ENCODE peak calls at places on chromosomes 12 and 14, in eight cellular contexts. One of them, this sample, is unnamed.

GRCh38 chr12:46209914-46210834 is 58.7 kb downstream of the SLC38A1 start:
- DNase-seq in NB4: no peak
- DNase-seq in PC-3: peak
- DNase-seq in foreskin fibroblast: no peak
- DNase-seq in tibial artery: no peak
- DNase-seq in fibroblast of mammary gland: peak
- DNase-seq in BJ: no peak
- DNase-seq in psoas muscle: peak
- DNase-seq in this sample: peak

GRCh38 chr12:80321653-80322052 is 122.4 kb upstream of the PTPRQ start:
- DNase-seq in NB4: no peak
- DNase-seq in PC-3: peak
- DNase-seq in foreskin fibroblast: peak
- DNase-seq in tibial artery: no peak
- DNase-seq in fibroblast of mammary gland: no peak
- DNase-seq in BJ: peak
- DNase-seq in psoas muscle: no peak
- DNase-seq in this sample: peak

GRCh38 chr14:92461891-92462290 is 51.7 kb upstream of the RIN3 start:
- DNase-seq in NB4: no peak
- DNase-seq in PC-3: no peak
- DNase-seq in foreskin fibroblast: no peak
- DNase-seq in tibial artery: no peak
- DNase-seq in fibroblast of mammary gland: no peak
- DNase-seq in BJ: no peak
- DNase-seq in psoas muscle: no peak
- DNase-seq in this sample: no peak

GRCh38 chr12:76417116-76417515 is 68.9 kb upstream of the BBS10 start:
- DNase-seq in NB4: no peak
- DNase-seq in PC-3: no peak
- DNase-seq in foreskin fibroblast: no peak
- DNase-seq in tibial artery: no peak
- DNase-seq in fibroblast of mammary gland: no peak
- DNase-seq in BJ: no peak
- DNase-seq in psoas muscle: no peak
- DNase-seq in this sample: no peak

GRCh38 chr12:15772405-15773018 is 16.7 kb downstream of the EPS8 start:
- DNase-seq in NB4: peak
- DNase-seq in PC-3: peak
- DNase-seq in foreskin fibroblast: peak
- DNase-seq in tibial artery: no peak
- DNase-seq in fibroblast of mammary gland: peak
- DNase-seq in BJ: no peak
- DNase-seq in psoas muscle: no peak
- DNase-seq in this sample: peak

GRCh38 chr12:40499856-40500255 is 192.4 kb upstream of the CNTN1 start:
- DNase-seq in NB4: no peak
- DNase-seq in PC-3: no peak
- DNase-seq in foreskin fibroblast: no peak
- DNase-seq in tibial artery: no peak
- DNase-seq in fibroblast of mammary gland: no peak
- DNase-seq in BJ: no peak
- DNase-seq in psoas muscle: no peak
- DNase-seq in this sample: no peak

GRCh38 chr14:68947802-68948201 is 31.3 kb downstream of the ACTN1 start:
- DNase-seq in NB4: peak
- DNase-seq in PC-3: no peak
- DNase-seq in foreskin fibroblast: peak
- DNase-seq in tibial artery: peak
- DNase-seq in fibroblast of mammary gland: peak
- DNase-seq in BJ: no peak
- DNase-seq in psoas muscle: peak
- DNase-seq in this sample: peak

GRCh38 chr12:112841891-112842290 is 50.3 kb downstream of the RPH3A start:
- DNase-seq in NB4: no peak
- DNase-seq in PC-3: peak
- DNase-seq in foreskin fibroblast: peak
- DNase-seq in tibial artery: no peak
- DNase-seq in fibroblast of mammary gland: peak
- DNase-seq in BJ: no peak
- DNase-seq in psoas muscle: no peak
- DNase-seq in this sample: peak

GRCh38 chr12:96060041-96060440 is 24.7 kb upstream of the LTA4H start:
- DNase-seq in NB4: no peak
- DNase-seq in PC-3: no peak
- DNase-seq in foreskin fibroblast: no peak
- DNase-seq in tibial artery: no peak
- DNase-seq in fibroblast of mammary gland: no peak
- DNase-seq in BJ: no peak
- DNase-seq in psoas muscle: no peak
- DNase-seq in this sample: no peak

GRCh38 chr14:73162271-73162670 is 26.0 kb downstream of the PSEN1 start:
- DNase-seq in NB4: no peak
- DNase-seq in PC-3: no peak
- DNase-seq in foreskin fibroblast: no peak
- DNase-seq in tibial artery: no peak
- DNase-seq in fibroblast of mammary gland: no peak
- DNase-seq in BJ: no peak
- DNase-seq in psoas muscle: no peak
- DNase-seq in this sample: no peak

GRCh38 chr14:56487761-56488160 is 91.8 kb upstream of the TMEM260 start:
- DNase-seq in NB4: no peak
- DNase-seq in PC-3: peak
- DNase-seq in foreskin fibroblast: peak
- DNase-seq in tibial artery: no peak
- DNase-seq in fibroblast of mammary gland: peak
- DNase-seq in BJ: no peak
- DNase-seq in psoas muscle: no peak
- DNase-seq in this sample: peak

GRCh38 chr12:126483145-126484068 is 1418.2 kb downstream of the AACS start:
- DNase-seq in NB4: no peak
- DNase-seq in PC-3: peak
- DNase-seq in foreskin fibroblast: peak
- DNase-seq in tibial artery: no peak
- DNase-seq in fibroblast of mammary gland: peak
- DNase-seq in BJ: peak
- DNase-seq in psoas muscle: no peak
- DNase-seq in this sample: peak

GRCh38 chr14:35122696-35123387 is 490 bp downstream of the PRORP start:
- DNase-seq in NB4: no peak
- DNase-seq in PC-3: peak
- DNase-seq in foreskin fibroblast: peak
- DNase-seq in tibial artery: peak
- DNase-seq in fibroblast of mammary gland: peak
- DNase-seq in BJ: no peak
- DNase-seq in psoas muscle: no peak
- DNase-seq in this sample: peak

DNA sequence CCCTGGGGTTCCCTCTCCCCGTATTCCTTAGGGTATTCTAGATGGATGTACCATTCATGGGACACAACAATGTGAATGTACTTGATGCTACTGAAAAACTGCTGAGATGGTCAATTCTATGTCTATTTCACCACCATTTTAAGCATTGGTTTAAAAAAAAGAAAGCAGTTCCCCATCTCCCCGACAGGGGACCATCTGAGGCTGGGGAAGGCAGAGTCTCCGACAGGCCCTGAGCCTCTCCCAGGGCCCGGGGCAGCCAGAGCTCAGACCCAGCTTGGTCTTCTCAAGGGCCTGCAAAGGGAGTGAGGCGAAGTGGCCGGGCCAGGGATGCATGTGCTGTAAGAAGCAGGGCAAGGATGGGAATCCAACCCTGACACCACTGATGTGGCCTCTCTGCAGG is 234.2 kb downstream of the BCL11B start:
- DNase-seq in NB4: peak
- DNase-seq in PC-3: no peak
- DNase-seq in foreskin fibroblast: no peak
- DNase-seq in tibial artery: no peak
- DNase-seq in fibroblast of mammary gland: no peak
- DNase-seq in BJ: no peak
- DNase-seq in psoas muscle: no peak
- DNase-seq in this sample: no peak
- TF ChIP-seq CTCF in NB4: peak
- TF ChIP-seq CTCF in PC-3: no peak
- TF ChIP-seq CTCF in foreskin fibroblast: no peak
- TF ChIP-seq CTCF in tibial artery: no peak
- TF ChIP-seq CTCF in fibroblast of mammary gland: peak
- TF ChIP-seq CTCF in BJ: no peak
- TF ChIP-seq CTCF in psoas muscle: no peak
- TF ChIP-seq CTCF in this sample: no peak

DNA sequence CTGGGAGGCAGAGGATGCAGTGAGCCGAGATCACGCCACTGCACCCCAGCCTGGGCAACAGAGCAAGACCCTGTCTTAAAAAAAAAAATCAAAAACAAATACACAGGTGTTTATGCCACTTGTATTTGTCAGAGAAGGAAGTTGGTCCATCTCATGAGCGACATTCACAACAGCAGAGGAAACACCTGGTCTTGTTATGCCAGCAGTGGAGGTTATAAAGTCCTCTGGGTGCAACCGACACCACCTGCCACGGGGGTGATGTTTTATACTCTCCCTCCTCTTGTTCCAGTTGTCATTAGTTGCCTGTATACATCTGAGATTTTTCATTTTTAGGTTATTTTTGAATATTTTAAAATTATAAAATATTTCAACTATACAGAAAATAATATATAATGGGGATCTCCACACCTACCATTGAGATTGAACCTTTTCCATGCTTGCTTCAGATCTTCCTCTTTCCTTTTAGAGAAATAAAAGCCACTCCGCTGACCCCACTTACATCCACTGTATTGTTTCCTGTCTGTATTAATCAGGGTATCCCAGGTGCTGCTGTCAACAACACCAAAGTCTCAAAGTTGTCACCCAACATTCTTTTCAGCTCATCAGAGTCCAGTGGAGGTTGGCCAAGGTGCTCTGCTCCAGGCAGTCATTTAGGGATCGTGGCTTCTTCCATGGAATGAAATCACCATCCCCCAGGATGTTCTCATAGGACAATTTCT is 65.1 kb downstream of the RNFT2 start:
- DNase-seq in NB4: no peak
- DNase-seq in PC-3: no peak
- DNase-seq in foreskin fibroblast: no peak
- DNase-seq in tibial artery: no peak
- DNase-seq in fibroblast of mammary gland: no peak
- DNase-seq in BJ: no peak
- DNase-seq in psoas muscle: no peak
- DNase-seq in this sample: no peak
- H3K4me3 ChIP-seq in NB4: no peak
- H3K4me3 ChIP-seq in PC-3: no peak
- H3K4me3 ChIP-seq in foreskin fibroblast: no peak
- H3K4me3 ChIP-seq in tibial artery: no peak
- H3K4me3 ChIP-seq in fibroblast of mammary gland: no peak
- H3K4me3 ChIP-seq in BJ: no peak
- H3K4me3 ChIP-seq in psoas muscle: no peak
- H3K4me3 ChIP-seq in this sample: no peak

GRCh38 chr12:19646599-19646998 is 207.3 kb downstream of the AEBP2 start:
- DNase-seq in NB4: no peak
- DNase-seq in PC-3: no peak
- DNase-seq in foreskin fibroblast: no peak
- DNase-seq in tibial artery: no peak
- DNase-seq in fibroblast of mammary gland: no peak
- DNase-seq in BJ: no peak
- DNase-seq in psoas muscle: no peak
- DNase-seq in this sample: no peak

GRCh38 chr12:19641235-19642080 is 202.2 kb downstream of the AEBP2 start:
- DNase-seq in NB4: no peak
- DNase-seq in PC-3: no peak
- DNase-seq in foreskin fibroblast: peak
- DNase-seq in tibial artery: no peak
- DNase-seq in fibroblast of mammary gland: peak
- DNase-seq in BJ: no peak
- DNase-seq in psoas muscle: no peak
- DNase-seq in this sample: peak

GRCh38 chr12:19642305-19642704 is 203.0 kb downstream of the AEBP2 start:
- DNase-seq in NB4: no peak
- DNase-seq in PC-3: no peak
- DNase-seq in foreskin fibroblast: no peak
- DNase-seq in tibial artery: no peak
- DNase-seq in fibroblast of mammary gland: no peak
- DNase-seq in BJ: no peak
- DNase-seq in psoas muscle: no peak
- DNase-seq in this sample: no peak

GRCh38 chr12:19645823-19646222 is 206.5 kb downstream of the AEBP2 start:
- DNase-seq in NB4: no peak
- DNase-seq in PC-3: no peak
- DNase-seq in foreskin fibroblast: no peak
- DNase-seq in tibial artery: no peak
- DNase-seq in fibroblast of mammary gland: no peak
- DNase-seq in BJ: no peak
- DNase-seq in psoas muscle: no peak
- DNase-seq in this sample: no peak

DNA sequence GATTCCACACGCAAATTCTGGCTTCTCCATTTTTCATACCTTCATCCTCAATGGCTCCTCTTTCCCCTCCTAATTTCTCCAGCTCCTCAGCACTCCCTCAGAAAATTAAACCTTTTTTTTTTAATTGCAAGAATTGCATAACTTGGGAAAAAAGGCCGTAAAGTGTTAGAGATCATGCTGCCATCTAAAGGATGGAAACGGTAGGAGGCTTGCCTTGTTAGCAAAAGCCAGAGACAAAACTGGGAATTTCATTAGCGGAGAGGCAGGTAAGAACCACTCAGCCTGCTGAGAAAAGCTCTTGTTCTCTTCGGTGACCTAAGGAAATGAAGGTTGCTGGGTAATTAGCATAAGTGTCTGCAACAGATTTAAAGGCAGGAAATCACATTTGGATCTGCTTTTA is 204.3 kb downstream of the AEBP2 start:
- DNase-seq in NB4: peak
- DNase-seq in PC-3: peak
- DNase-seq in foreskin fibroblast: peak
- DNase-seq in tibial artery: no peak
- DNase-seq in fibroblast of mammary gland: peak
- DNase-seq in BJ: no peak
- DNase-seq in psoas muscle: no peak
- DNase-seq in this sample: peak
- TF ChIP-seq CTCF in NB4: peak
- TF ChIP-seq CTCF in PC-3: peak
- TF ChIP-seq CTCF in foreskin fibroblast: peak
- TF ChIP-seq CTCF in tibial artery: peak
- TF ChIP-seq CTCF in fibroblast of mammary gland: peak
- TF ChIP-seq CTCF in BJ: peak
- TF ChIP-seq CTCF in psoas muscle: peak
- TF ChIP-seq CTCF in this sample: peak

DNA sequence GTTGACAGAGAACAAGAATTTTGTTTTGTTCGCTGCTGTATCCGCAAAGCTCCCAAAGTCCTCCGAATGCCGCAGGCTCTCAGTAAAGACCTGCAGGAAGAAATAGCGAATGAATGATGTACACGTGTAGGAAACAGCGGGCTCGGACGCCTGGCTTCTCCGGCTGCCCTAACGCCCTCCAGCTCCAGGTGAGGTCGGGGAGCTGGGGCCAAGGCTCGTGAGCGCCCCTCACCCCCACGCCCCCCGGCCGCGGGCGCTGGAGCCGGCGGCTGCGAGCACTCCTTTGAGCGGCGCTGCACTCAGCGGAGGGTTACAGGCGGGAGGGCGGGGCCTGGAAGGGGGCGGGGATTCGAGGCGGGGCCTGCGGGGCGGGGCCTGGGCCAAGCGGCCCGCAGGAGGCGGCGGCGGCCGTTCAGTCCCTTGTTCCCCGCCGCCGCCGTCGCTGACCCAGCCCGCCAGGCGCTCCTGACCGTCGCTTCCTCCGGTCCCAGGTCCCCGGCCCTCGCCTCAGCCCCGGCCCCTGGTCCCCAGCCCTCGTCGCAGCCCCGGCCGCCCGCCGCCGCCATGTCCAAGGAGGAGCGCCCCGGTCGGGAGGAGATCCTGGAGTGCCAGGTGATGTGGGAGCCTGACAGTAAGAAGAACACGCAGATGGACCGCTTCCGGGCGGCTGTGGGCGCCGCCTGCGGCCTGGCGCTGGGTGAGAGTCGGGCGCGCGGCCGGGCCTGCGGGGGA is at the start of gene AACS:
- DNase-seq in NB4: peak
- DNase-seq in PC-3: peak
- DNase-seq in foreskin fibroblast: peak
- DNase-seq in tibial artery: peak
- DNase-seq in fibroblast of mammary gland: peak
- DNase-seq in BJ: no peak
- DNase-seq in psoas muscle: peak
- DNase-seq in this sample: peak
- H3K4me3 ChIP-seq in NB4: peak
- H3K4me3 ChIP-seq in PC-3: peak
- H3K4me3 ChIP-seq in foreskin fibroblast: peak
- H3K4me3 ChIP-seq in tibial artery: peak
- H3K4me3 ChIP-seq in fibroblast of mammary gland: peak
- H3K4me3 ChIP-seq in BJ: peak
- H3K4me3 ChIP-seq in psoas muscle: peak
- H3K4me3 ChIP-seq in this sample: peak

This sample was measured in fibroblast of pulmonary artery.